ENCODE peak calls at places on chromosomes 1 and 21, in eight cellular contexts. I, K, J, L, Y, T, O and X are unnamed samples.

GRCh38 chr1:36502616-36503015 is 19.9 kb upstream of the CSF3R start:
- DNase-seq in L (no peak), O (no peak), J (no peak), T (no peak), I (no peak), Y (no peak), K (no peak), X (no peak)

GRCh38 chr1:208029381-208030319 is 118.7 kb upstream of the CD34 start:
- DNase-seq in Y (no peak), J (no peak), K (no peak), O (no peak), I (no peak), T (peak; percentile 84), L (no peak), X (no peak)

GRCh38 chr1:41639332-41639936 is 155.0 kb upstream of the EDN2 start:
- DNase-seq in O (no peak), Y (peak; percentile 38), J (peak; percentile 90), L (peak; percentile 63), I (peak; percentile 55), K (peak; percentile 43), T (peak; percentile 59), X (no peak)

GRCh38 chr1:151371744-151372410 is 628 bp downstream of the SELENBP1 start:
- DNase-seq in L (no peak), K (no peak), J (no peak), I (no peak), T (peak; percentile 59), O (no peak), Y (no peak), X (no peak)

GRCh38 chr1:201156346-201156745 is 2.1 kb upstream of the TMEM9 start:
- DNase-seq in T (no peak), K (no peak), O (no peak), J (no peak), L (no peak), Y (no peak), I (no peak), X (no peak)

GRCh38 chr1:17588048-17588781 is 48.7 kb downstream of the ARHGEF10L start:
- DNase-seq in Y (no peak), L (no peak), K (no peak), I (no peak), O (peak; percentile 93), T (peak; percentile 57), J (no peak), X (no peak)

GRCh38 chr21:15009964-15010363 is 54.8 kb downstream of the NRIP1 start:
- DNase-seq in Y (no peak), O (no peak), I (no peak), L (no peak), K (no peak), J (no peak), T (peak; percentile 29), X (no peak)

GRCh38 chr1:221604948-221605347 is 136.9 kb downstream of the DUSP10 start:
- DNase-seq in T (no peak), L (no peak), K (no peak), O (no peak), Y (no peak), J (no peak), I (no peak), X (no peak)

GRCh38 chr1:1039145-1039910 is 19.4 kb downstream of the AGRN start:
- DNase-seq in J (peak; percentile 72), I (peak; percentile 62), T (no peak), Y (no peak), O (no peak), K (no peak), L (peak; percentile 60), X (no peak)

GRCh38 chr1:38045431-38046332 is 911 bp downstream of the POU3F1 start:
- DNase-seq in J (no peak), L (no peak), Y (no peak), T (no peak), O (peak; percentile 80), I (no peak), K (no peak), X (no peak)